ENCODE peak calls at places on chromosomes 5 and 9, in seven cellular contexts. V is B cell, S is GM03348, I is amniotic epithelial cell, W is GM10248, K is small intestine, N is GM19239. X is an unnamed sample.

GRCh38 chr9:127905788-127906191 is 6.4 kb upstream of the ST6GALNAC6 start:
- DNase-seq in V (peak; percentile 60), S (no peak), I (no peak), W (peak; percentile 62), K (no peak), N (no peak), X (no peak)

GRCh38 chr5:91293131-91293530 is 90.0 kb downstream of the ARRDC3 start:
- DNase-seq in V (no peak), S (peak; percentile 16), I (peak; percentile 68), W (no peak), K (no peak), N (no peak), X (no peak)

GRCh38 chr9:95363051-95363841 is 45.7 kb upstream of the FANCC start:
- DNase-seq in V (no peak), S (peak; percentile 47), I (peak; percentile 72), W (no peak), K (no peak), N (no peak), X (no peak)

GRCh38 chr5:149125386-149125891 is 15.9 kb upstream of the ABLIM3 start:
- DNase-seq in V (no peak), S (no peak), I (peak; percentile 31), W (no peak), K (no peak), N (no peak), X (peak; percentile 99)

GRCh38 chr9:88998911-88999310 is 7.6 kb downstream of the S1PR3 start:
- DNase-seq in V (no peak), S (peak; percentile 29), I (peak; percentile 85), W (no peak), K (no peak), N (no peak), X (no peak)

GRCh38 chr9:133870598-133871595 is 121.2 kb downstream of the VAV2 start:
- DNase-seq in V (no peak), S (no peak), I (no peak), W (no peak), K (no peak), N (no peak), X (no peak)

GRCh38 chr9:120715331-120715924 is 1.2 kb upstream of the MEGF9 start:
- DNase-seq in V (no peak), S (peak; percentile 68), I (peak; percentile 80), W (no peak), K (no peak), N (no peak), X (no peak)

GRCh38 chr9:122265265-122265900 is 701 bp downstream of the MRRF start:
- DNase-seq in V (peak; percentile 49), S (peak; percentile 27), I (peak; percentile 20), W (peak; percentile 58), K (peak; percentile 60), N (peak; percentile 23), X (peak; percentile 37)

GRCh38 chr5:134079748-134080581 is 34.5 kb upstream of the TCF7 start:
- DNase-seq in V (no peak), S (no peak), I (no peak), W (no peak), K (no peak), N (no peak), X (no peak)

GRCh38 chr5:167653645-167654106 is 637.8 kb upstream of the WWC1 start:
- DNase-seq in V (no peak), S (peak; percentile 20), I (peak; percentile 34), W (no peak), K (no peak), N (no peak), X (peak; percentile 80)

GRCh38 chr5:116573617-116574431 is 799 bp downstream of the SEMA6A start:
- DNase-seq in V (no peak), S (peak; percentile 35), I (no peak), W (peak; percentile 44), K (peak; percentile 37), N (no peak), X (no peak)

GRCh38 chr5:150779397-150780179 is 1.0 kb downstream of the SMIM3 start:
- DNase-seq in V (no peak), S (no peak), I (peak; percentile 69), W (no peak), K (no peak), N (no peak), X (no peak)

GRCh38 chr9:98870782-98871455 is 63.4 kb downstream of the GALNT12 start:
- DNase-seq in V (no peak), S (no peak), I (no peak), W (no peak), K (no peak), N (no peak), X (no peak)

GRCh38 chr5:98458004-98458403 is 315.5 kb upstream of the RGMB start:
- DNase-seq in V (no peak), S (peak; percentile 20), I (peak; percentile 33), W (no peak), K (no peak), N (no peak), X (peak; percentile 12)

GRCh38 chr9:109421034-109421700 is 76.9 kb downstream of the PTPN3 start:
- DNase-seq in V (no peak), S (no peak), I (no peak), W (no peak), K (no peak), N (no peak), X (no peak)

GRCh38 chr5:150575745-150576448 is 64.6 kb upstream of the SYNPO start:
- DNase-seq in V (no peak), S (no peak), I (no peak), W (no peak), K (peak; percentile 51), N (no peak), X (no peak)

GRCh38 chr9:131943397-131943796 is 136.3 kb downstream of the MED27 start:
- DNase-seq in V (no peak), S (no peak), I (no peak), W (no peak), K (no peak), N (no peak), X (peak; percentile 1)

GRCh38 chr5:122121782-122122465 is 7.4 kb upstream of the ZNF474 start:
- DNase-seq in V (no peak), S (no peak), I (peak; percentile 63), W (no peak), K (no peak), N (no peak), X (peak; percentile 52)

GRCh38 chr5:92977766-92978555 is 603.1 kb downstream of the NR2F1-AS1 start:
- DNase-seq in V (no peak), S (no peak), I (no peak), W (no peak), K (no peak), N (no peak), X (no peak)

GRCh38 chr9:135098400-135099105 is 11.1 kb downstream of the OLFM1 start:
- DNase-seq in V (no peak), S (peak; percentile 40), I (peak; percentile 10), W (peak; percentile 42), K (no peak), N (no peak), X (peak; percentile 4)

GRCh38 chr5:128378196-128378595 is 159.8 kb downstream of the FBN2 start:
- DNase-seq in V (no peak), S (no peak), I (peak; percentile 66), W (no peak), K (no peak), N (no peak), X (no peak)

GRCh38 chr5:76818844-76819831 is at the start of gene F2RL1:
- DNase-seq in V (no peak), S (peak; percentile 77), I (no peak), W (no peak), K (peak; percentile 96), N (no peak), X (peak; percentile 93)

GRCh38 chr5:126846756-126847155 is 69.8 kb downstream of the LMNB1 start:
- DNase-seq in V (no peak), S (no peak), I (no peak), W (no peak), K (no peak), N (no peak), X (no peak)

GRCh38 chr9:74379718-74380117 is 117.4 kb upstream of the RORB start:
- DNase-seq in V (no peak), S (no peak), I (peak; percentile 28), W (no peak), K (peak; percentile 20), N (peak; percentile 0), X (peak; percentile 46)

X was measured in PC-3.